ENCODE peak calls at places on chromosomes 6 and 20, in ten cellular contexts. One of them, this sample, is unnamed.

GRCh38 chr6:14441371-14441781 is 323.8 kb downstream of the CD83 start:
- DNase-seq in nephron progenitor cell: no peak
- DNase-seq in upper lobe of right lung: no peak
- DNase-seq in fibroblast of pulmonary artery: peak; percentile 56
- DNase-seq in AG09319: peak; percentile 34
- DNase-seq in GM13976: no peak
- DNase-seq in choroid plexus epithelial cell: no peak
- DNase-seq in astrocyte of the cerebellum: no peak
- DNase-seq in lung: no peak
- DNase-seq in HCT116: no peak
- DNase-seq in this sample: no peak

GRCh38 chr20:43198607-43199006 is 8.9 kb upstream of the PTPRT start:
- DNase-seq in lung: no peak
- DNase-seq in nephron progenitor cell: no peak
- DNase-seq in AG09319: no peak
- DNase-seq in HCT116: no peak
- DNase-seq in fibroblast of pulmonary artery: no peak
- DNase-seq in upper lobe of right lung: no peak
- DNase-seq in GM13976: no peak
- DNase-seq in astrocyte of the cerebellum: no peak
- DNase-seq in choroid plexus epithelial cell: no peak
- DNase-seq in this sample: no peak

GRCh38 chr20:44069203-44069931 is 117.6 kb downstream of the JPH2 start:
- DNase-seq in choroid plexus epithelial cell: no peak
- DNase-seq in GM13976: peak; percentile 64
- DNase-seq in upper lobe of right lung: peak; percentile 66
- DNase-seq in astrocyte of the cerebellum: no peak
- DNase-seq in HCT116: no peak
- DNase-seq in AG09319: no peak
- DNase-seq in lung: no peak
- DNase-seq in fibroblast of pulmonary artery: no peak
- DNase-seq in nephron progenitor cell: no peak
- DNase-seq in this sample: peak; percentile 73

GRCh38 chr6:119484598-119484997 is 135.0 kb upstream of the MAN1A1 start:
- DNase-seq in HCT116: peak; percentile 95
- DNase-seq in fibroblast of pulmonary artery: peak; percentile 70
- DNase-seq in lung: no peak
- DNase-seq in choroid plexus epithelial cell: peak; percentile 67
- DNase-seq in astrocyte of the cerebellum: peak; percentile 64
- DNase-seq in GM13976: no peak
- DNase-seq in upper lobe of right lung: no peak
- DNase-seq in nephron progenitor cell: no peak
- DNase-seq in AG09319: peak; percentile 45
- DNase-seq in this sample: no peak

GRCh38 chr6:68235192-68235812 is 399.8 kb upstream of the ADGRB3 start:
- DNase-seq in GM13976: no peak
- DNase-seq in upper lobe of right lung: no peak
- DNase-seq in HCT116: no peak
- DNase-seq in AG09319: no peak
- DNase-seq in lung: no peak
- DNase-seq in nephron progenitor cell: no peak
- DNase-seq in choroid plexus epithelial cell: peak; percentile 41
- DNase-seq in astrocyte of the cerebellum: no peak
- DNase-seq in fibroblast of pulmonary artery: peak; percentile 53
- DNase-seq in this sample: no peak

GRCh38 chr20:63641146-63641791 is 12.0 kb downstream of the STMN3 start:
- DNase-seq in fibroblast of pulmonary artery: no peak
- DNase-seq in choroid plexus epithelial cell: peak; percentile 50
- DNase-seq in astrocyte of the cerebellum: no peak
- DNase-seq in nephron progenitor cell: no peak
- DNase-seq in HCT116: no peak
- DNase-seq in GM13976: no peak
- DNase-seq in lung: no peak
- DNase-seq in AG09319: no peak
- DNase-seq in upper lobe of right lung: no peak
- DNase-seq in this sample: no peak

GRCh38 chr20:60727425-60727824 is 524.6 kb upstream of the CDH4 start:
- DNase-seq in upper lobe of right lung: no peak
- DNase-seq in lung: no peak
- DNase-seq in fibroblast of pulmonary artery: no peak
- DNase-seq in choroid plexus epithelial cell: no peak
- DNase-seq in HCT116: no peak
- DNase-seq in GM13976: no peak
- DNase-seq in astrocyte of the cerebellum: no peak
- DNase-seq in AG09319: no peak
- DNase-seq in nephron progenitor cell: no peak
- DNase-seq in this sample: no peak

GRCh38 chr20:53943522-53944291 is 126.7 kb downstream of the BCAS1 start:
- DNase-seq in GM13976: peak; percentile 44
- DNase-seq in lung: no peak
- DNase-seq in choroid plexus epithelial cell: peak; percentile 60
- DNase-seq in fibroblast of pulmonary artery: peak; percentile 67
- DNase-seq in astrocyte of the cerebellum: no peak
- DNase-seq in upper lobe of right lung: no peak
- DNase-seq in HCT116: no peak
- DNase-seq in nephron progenitor cell: no peak
- DNase-seq in AG09319: no peak
- DNase-seq in this sample: peak; percentile 34

GRCh38 chr20:45983279-45983743 is 11.3 kb upstream of the ZNF335 start:
- DNase-seq in lung: no peak
- DNase-seq in AG09319: no peak
- DNase-seq in astrocyte of the cerebellum: no peak
- DNase-seq in nephron progenitor cell: no peak
- DNase-seq in upper lobe of right lung: no peak
- DNase-seq in choroid plexus epithelial cell: peak; percentile 16
- DNase-seq in HCT116: no peak
- DNase-seq in GM13976: no peak
- DNase-seq in fibroblast of pulmonary artery: no peak
- DNase-seq in this sample: no peak

DNA sequence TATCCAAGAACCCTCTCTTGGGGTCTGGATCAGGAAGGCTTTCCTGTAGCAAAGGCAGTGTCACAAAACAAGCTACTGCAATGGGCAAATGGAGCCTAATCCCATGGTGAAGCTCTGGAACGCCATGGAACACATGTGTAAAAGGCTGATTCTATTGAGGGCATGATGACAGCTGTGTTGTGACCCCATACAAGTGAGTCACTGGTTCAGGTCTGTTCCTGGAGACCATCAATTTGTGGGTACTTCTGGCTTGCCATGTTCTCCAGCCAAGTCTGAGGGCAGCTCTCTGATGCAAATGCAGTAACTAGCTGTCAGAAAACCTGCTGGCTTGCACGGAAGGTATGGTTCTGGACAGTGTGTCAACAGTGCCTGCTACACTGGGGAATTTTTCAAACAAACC is 33.3 kb upstream of the ECHDC1 start:
- DNase-seq in HCT116: no peak
- DNase-seq in fibroblast of pulmonary artery: no peak
- DNase-seq in AG09319: no peak
- DNase-seq in GM13976: no peak
- DNase-seq in astrocyte of the cerebellum: no peak
- DNase-seq in upper lobe of right lung: no peak
- DNase-seq in nephron progenitor cell: no peak
- DNase-seq in lung: no peak
- DNase-seq in choroid plexus epithelial cell: peak; percentile 18
- DNase-seq in this sample: no peak
- TF ChIP-seq CTCF in HCT116: no peak
- TF ChIP-seq CTCF in fibroblast of pulmonary artery: no peak
- TF ChIP-seq CTCF in AG09319: no peak
- TF ChIP-seq CTCF in GM13976: no peak
- TF ChIP-seq CTCF in astrocyte of the cerebellum: no peak
- TF ChIP-seq CTCF in upper lobe of right lung: no peak
- TF ChIP-seq CTCF in nephron progenitor cell: no peak
- TF ChIP-seq CTCF in lung: no peak
- TF ChIP-seq CTCF in choroid plexus epithelial cell: no peak
- TF ChIP-seq CTCF in this sample: no peak

GRCh38 chr20:47951521-47951951 is 166.3 kb upstream of the SULF2 start:
- DNase-seq in fibroblast of pulmonary artery: peak; percentile 51
- DNase-seq in AG09319: no peak
- DNase-seq in GM13976: no peak
- DNase-seq in HCT116: no peak
- DNase-seq in lung: no peak
- DNase-seq in nephron progenitor cell: no peak
- DNase-seq in astrocyte of the cerebellum: no peak
- DNase-seq in upper lobe of right lung: no peak
- DNase-seq in choroid plexus epithelial cell: peak; percentile 25
- DNase-seq in this sample: no peak

GRCh38 chr20:47950557-47951283 is 165.4 kb upstream of the SULF2 start:
- DNase-seq in HCT116: no peak
- DNase-seq in astrocyte of the cerebellum: no peak
- DNase-seq in choroid plexus epithelial cell: no peak
- DNase-seq in lung: no peak
- DNase-seq in AG09319: no peak
- DNase-seq in GM13976: no peak
- DNase-seq in nephron progenitor cell: no peak
- DNase-seq in upper lobe of right lung: no peak
- DNase-seq in fibroblast of pulmonary artery: no peak
- DNase-seq in this sample: no peak

GRCh38 chr20:47949230-47949629 is 163.9 kb upstream of the SULF2 start:
- DNase-seq in astrocyte of the cerebellum: no peak
- DNase-seq in GM13976: no peak
- DNase-seq in fibroblast of pulmonary artery: no peak
- DNase-seq in AG09319: no peak
- DNase-seq in HCT116: no peak
- DNase-seq in upper lobe of right lung: no peak
- DNase-seq in lung: no peak
- DNase-seq in nephron progenitor cell: no peak
- DNase-seq in choroid plexus epithelial cell: no peak
- DNase-seq in this sample: no peak

GRCh38 chr20:47952165-47952564 is 166.9 kb upstream of the SULF2 start:
- DNase-seq in astrocyte of the cerebellum: no peak
- DNase-seq in nephron progenitor cell: no peak
- DNase-seq in AG09319: no peak
- DNase-seq in HCT116: no peak
- DNase-seq in lung: no peak
- DNase-seq in upper lobe of right lung: peak; percentile 62
- DNase-seq in GM13976: no peak
- DNase-seq in fibroblast of pulmonary artery: no peak
- DNase-seq in choroid plexus epithelial cell: no peak
- DNase-seq in this sample: no peak

GRCh38 chr20:47950103-47950502 is 164.8 kb upstream of the SULF2 start:
- DNase-seq in astrocyte of the cerebellum: no peak
- DNase-seq in GM13976: no peak
- DNase-seq in upper lobe of right lung: no peak
- DNase-seq in lung: no peak
- DNase-seq in choroid plexus epithelial cell: peak; percentile 45
- DNase-seq in nephron progenitor cell: no peak
- DNase-seq in fibroblast of pulmonary artery: peak; percentile 83
- DNase-seq in AG09319: peak; percentile 16
- DNase-seq in HCT116: no peak
- DNase-seq in this sample: no peak
- TF ChIP-seq CTCF in astrocyte of the cerebellum: no peak
- TF ChIP-seq CTCF in GM13976: no peak
- TF ChIP-seq CTCF in upper lobe of right lung: no peak
- TF ChIP-seq CTCF in lung: no peak
- TF ChIP-seq CTCF in choroid plexus epithelial cell: no peak
- TF ChIP-seq CTCF in nephron progenitor cell: no peak
- TF ChIP-seq CTCF in fibroblast of pulmonary artery: peak; percentile 5
- TF ChIP-seq CTCF in AG09319: no peak
- TF ChIP-seq CTCF in HCT116: no peak
- TF ChIP-seq CTCF in this sample: no peak

GRCh38 chr6:121305957-121306607 is 28.2 kb downstream of the TBC1D32 start:
- DNase-seq in nephron progenitor cell: peak; percentile 7
- DNase-seq in lung: no peak
- DNase-seq in astrocyte of the cerebellum: peak; percentile 16
- DNase-seq in GM13976: peak; percentile 32
- DNase-seq in upper lobe of right lung: no peak
- DNase-seq in choroid plexus epithelial cell: peak; percentile 76
- DNase-seq in AG09319: no peak
- DNase-seq in HCT116: peak; percentile 35
- DNase-seq in fibroblast of pulmonary artery: peak; percentile 63
- DNase-seq in this sample: no peak
- TF ChIP-seq CTCF in nephron progenitor cell: peak; percentile 75
- TF ChIP-seq CTCF in lung: peak; percentile 6
- TF ChIP-seq CTCF in astrocyte of the cerebellum: peak; percentile 40
- TF ChIP-seq CTCF in GM13976: peak; percentile 57
- TF ChIP-seq CTCF in upper lobe of right lung: peak; percentile 58
- TF ChIP-seq CTCF in choroid plexus epithelial cell: peak; percentile 72
- TF ChIP-seq CTCF in AG09319: peak; percentile 30
- TF ChIP-seq CTCF in HCT116: peak; percentile 72
- TF ChIP-seq CTCF in fibroblast of pulmonary artery: peak; percentile 61
- TF ChIP-seq CTCF in this sample: peak; percentile 71

GRCh38 chr20:4685923-4686221 is 35.8 kb upstream of the PRND start:
- DNase-seq in nephron progenitor cell: no peak
- DNase-seq in choroid plexus epithelial cell: no peak
- DNase-seq in upper lobe of right lung: no peak
- DNase-seq in lung: no peak
- DNase-seq in HCT116: no peak
- DNase-seq in fibroblast of pulmonary artery: no peak
- DNase-seq in GM13976: no peak
- DNase-seq in AG09319: no peak
- DNase-seq in astrocyte of the cerebellum: no peak
- DNase-seq in this sample: no peak

GRCh38 chr20:4683261-4683660 is 38.4 kb upstream of the PRND start:
- DNase-seq in astrocyte of the cerebellum: no peak
- DNase-seq in HCT116: no peak
- DNase-seq in upper lobe of right lung: no peak
- DNase-seq in lung: no peak
- DNase-seq in AG09319: no peak
- DNase-seq in choroid plexus epithelial cell: no peak
- DNase-seq in GM13976: no peak
- DNase-seq in nephron progenitor cell: no peak
- DNase-seq in fibroblast of pulmonary artery: no peak
- DNase-seq in this sample: peak; percentile 34

GRCh38 chr20:4681971-4682370 is 39.7 kb upstream of the PRND start:
- DNase-seq in choroid plexus epithelial cell: peak; percentile 28
- DNase-seq in astrocyte of the cerebellum: no peak
- DNase-seq in GM13976: no peak
- DNase-seq in upper lobe of right lung: no peak
- DNase-seq in HCT116: no peak
- DNase-seq in lung: no peak
- DNase-seq in fibroblast of pulmonary artery: peak; percentile 64
- DNase-seq in AG09319: peak; percentile 39
- DNase-seq in nephron progenitor cell: no peak
- DNase-seq in this sample: no peak

GRCh38 chr20:4682682-4683081 is 39.0 kb upstream of the PRND start:
- DNase-seq in lung: no peak
- DNase-seq in upper lobe of right lung: no peak
- DNase-seq in AG09319: no peak
- DNase-seq in nephron progenitor cell: no peak
- DNase-seq in fibroblast of pulmonary artery: no peak
- DNase-seq in astrocyte of the cerebellum: no peak
- DNase-seq in HCT116: no peak
- DNase-seq in GM13976: no peak
- DNase-seq in choroid plexus epithelial cell: no peak
- DNase-seq in this sample: peak; percentile 34

DNA sequence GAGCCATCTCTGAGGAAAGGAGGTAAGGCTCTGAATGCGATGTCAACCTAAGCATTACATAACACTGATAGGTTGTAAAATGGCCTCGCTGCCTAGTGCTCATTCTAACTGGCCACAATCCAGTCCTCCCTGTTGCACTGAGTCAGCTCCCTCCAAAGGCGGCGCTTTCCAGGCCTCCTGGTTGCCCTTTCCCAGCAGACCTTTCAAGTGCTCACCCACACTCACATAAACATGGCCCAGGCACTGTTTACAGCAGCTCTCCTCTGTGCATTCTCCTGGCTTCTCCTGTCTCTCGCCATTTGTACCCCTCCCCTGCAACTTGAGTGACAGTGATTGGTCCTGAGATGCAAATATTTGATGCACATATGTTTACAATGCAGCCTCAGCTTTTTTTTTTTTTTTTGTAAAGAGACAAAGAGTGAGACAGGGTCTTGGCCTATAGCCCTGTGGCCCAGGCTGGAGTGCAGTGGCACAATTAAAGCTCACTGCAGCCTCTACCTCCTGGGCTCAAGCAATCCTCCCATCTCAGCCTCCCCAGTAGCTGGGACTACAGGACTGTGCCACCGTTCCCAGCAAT is 36.8 kb upstream of the PRND start:
- DNase-seq in astrocyte of the cerebellum: no peak
- DNase-seq in lung: no peak
- DNase-seq in fibroblast of pulmonary artery: peak; percentile 63
- DNase-seq in nephron progenitor cell: no peak
- DNase-seq in choroid plexus epithelial cell: peak; percentile 62
- DNase-seq in AG09319: no peak
- DNase-seq in GM13976: no peak
- DNase-seq in HCT116: peak; percentile 40
- DNase-seq in upper lobe of right lung: no peak
- DNase-seq in this sample: peak; percentile 53
- TF ChIP-seq CTCF in astrocyte of the cerebellum: no peak
- TF ChIP-seq CTCF in lung: no peak
- TF ChIP-seq CTCF in fibroblast of pulmonary artery: no peak
- TF ChIP-seq CTCF in nephron progenitor cell: no peak
- TF ChIP-seq CTCF in choroid plexus epithelial cell: peak; percentile 31
- TF ChIP-seq CTCF in AG09319: no peak
- TF ChIP-seq CTCF in GM13976: no peak
- TF ChIP-seq CTCF in HCT116: no peak
- TF ChIP-seq CTCF in upper lobe of right lung: no peak
- TF ChIP-seq CTCF in this sample: no peak